ENCODE peak calls at places on chromosomes 3 and 15, in eight cellular contexts. W is MCF 10A, U is progenitor cell of endocrine pancreas, M is Caco-2, V is neural crest cell, T is cardiac muscle cell, C is uterus, O is HFF-Myc. K is an unnamed sample.

GRCh38 chr15:98698792-98699191 is 50.5 kb downstream of the IGF1R start:
- DNase-seq in W (no peak), U (no peak), M (no peak), V (no peak), T (no peak), C (no peak), O (no peak), K (no peak)

GRCh38 chr3:125280966-125281365 is 68.4 kb upstream of the SLC12A8 start:
- DNase-seq in W (peak), U (no peak), M (no peak), V (no peak), T (no peak), C (no peak), O (peak), K (no peak)

GRCh38 chr15:57572463-57572862 is 19.2 kb upstream of the MYZAP start:
- DNase-seq in W (no peak), U (no peak), M (no peak), V (no peak), T (no peak), C (no peak), O (peak), K (no peak)

GRCh38 chr15:88450125-88450798 is 16.9 kb downstream of the MRPL46 start:
- DNase-seq in W (peak), U (peak), M (peak), V (peak), T (peak), C (peak), O (no peak), K (peak)

GRCh38 chr3:149933008-149933407 is 37.7 kb downstream of the PFN2 start:
- DNase-seq in W (no peak), U (no peak), M (no peak), V (no peak), T (no peak), C (no peak), O (no peak), K (no peak)

GRCh38 chr15:60673918-60674558 is 195.1 kb upstream of the ICE2 start:
- DNase-seq in W (peak), U (no peak), M (no peak), V (no peak), T (no peak), C (peak), O (peak), K (no peak)

GRCh38 chr15:79644091-79644490 is 212.0 kb downstream of the MINAR1 start:
- DNase-seq in W (peak), U (no peak), M (no peak), V (no peak), T (no peak), C (no peak), O (peak), K (no peak)

GRCh38 chr15:100781061-100781960 is 98.3 kb upstream of the ALDH1A3 start:
- DNase-seq in W (no peak), U (peak), M (peak), V (no peak), T (no peak), C (no peak), O (no peak), K (no peak)

GRCh38 chr3:56314842-56315241 is 153.4 kb downstream of the ERC2 start:
- DNase-seq in W (peak), U (no peak), M (no peak), V (no peak), T (peak), C (no peak), O (peak), K (no peak)

GRCh38 chr3:45719761-45720487 is 30.7 kb downstream of the SACM1L start:
- DNase-seq in W (no peak), U (no peak), M (no peak), V (no peak), T (no peak), C (no peak), O (no peak), K (no peak)

GRCh38 chr3:13348671-13349396 is 71.3 kb downstream of the NUP210 start:
- DNase-seq in W (no peak), U (no peak), M (no peak), V (no peak), T (no peak), C (no peak), O (peak), K (no peak)

GRCh38 chr15:47945869-47946666 is 174.7 kb upstream of the SLC24A5 start:
- DNase-seq in W (no peak), U (no peak), M (no peak), V (no peak), T (peak), C (no peak), O (no peak), K (no peak)

GRCh38 chr15:101255615-101256350 is 3.9 kb upstream of the CHSY1 start:
- DNase-seq in W (no peak), U (no peak), M (no peak), V (no peak), T (peak), C (no peak), O (no peak), K (no peak)

GRCh38 chr3:161854232-161854771 is 357.7 kb downstream of the OTOL1 start:
- DNase-seq in W (peak), U (no peak), M (peak), V (peak), T (peak), C (no peak), O (peak), K (peak)

GRCh38 chr3:52844290-52844985 is 9.6 kb upstream of the MUSTN1 start:
- DNase-seq in W (no peak), U (no peak), M (no peak), V (no peak), T (no peak), C (no peak), O (no peak), K (no peak)

DNA sequence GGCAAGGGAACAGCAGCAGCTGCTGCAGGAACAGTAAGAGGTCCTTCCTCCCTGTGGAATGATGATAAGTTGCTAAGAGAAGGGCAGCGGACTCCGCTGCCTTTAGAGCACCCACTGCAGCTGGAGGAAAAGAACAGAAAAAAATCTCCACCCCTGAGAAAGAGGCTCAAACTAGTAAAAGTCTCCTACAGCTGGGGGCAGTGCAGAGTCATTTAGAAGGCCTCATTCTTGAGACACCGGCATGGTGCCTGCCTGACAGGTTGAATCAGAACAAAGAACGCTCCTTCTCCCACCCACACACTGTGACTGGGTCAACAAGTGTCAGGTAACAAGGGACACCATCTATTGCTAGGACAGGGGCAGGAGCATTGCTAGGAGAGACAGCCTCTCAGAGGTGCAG is 188.4 kb downstream of the ABHD5 start:
- DNase-seq in W (peak), U (peak), M (peak), V (no peak), T (peak), C (no peak), O (no peak), K (no peak)
- TF ChIP-seq CTCF in W (peak), U (peak), M (peak), V (peak), T (peak), C (no peak), O (peak), K (no peak)

GRCh38 chr15:43975750-43976149 is 148.9 kb downstream of the WDR76 start:
- DNase-seq in W (no peak), U (no peak), M (no peak), V (no peak), T (peak), C (no peak), O (no peak), K (no peak)

GRCh38 chr15:43974852-43975251 is 148.1 kb downstream of the WDR76 start:
- DNase-seq in W (no peak), U (no peak), M (no peak), V (no peak), T (no peak), C (no peak), O (no peak), K (no peak)

GRCh38 chr15:43975326-43975725 is 148.5 kb downstream of the WDR76 start:
- DNase-seq in W (no peak), U (no peak), M (no peak), V (no peak), T (no peak), C (no peak), O (no peak), K (no peak)

DNA sequence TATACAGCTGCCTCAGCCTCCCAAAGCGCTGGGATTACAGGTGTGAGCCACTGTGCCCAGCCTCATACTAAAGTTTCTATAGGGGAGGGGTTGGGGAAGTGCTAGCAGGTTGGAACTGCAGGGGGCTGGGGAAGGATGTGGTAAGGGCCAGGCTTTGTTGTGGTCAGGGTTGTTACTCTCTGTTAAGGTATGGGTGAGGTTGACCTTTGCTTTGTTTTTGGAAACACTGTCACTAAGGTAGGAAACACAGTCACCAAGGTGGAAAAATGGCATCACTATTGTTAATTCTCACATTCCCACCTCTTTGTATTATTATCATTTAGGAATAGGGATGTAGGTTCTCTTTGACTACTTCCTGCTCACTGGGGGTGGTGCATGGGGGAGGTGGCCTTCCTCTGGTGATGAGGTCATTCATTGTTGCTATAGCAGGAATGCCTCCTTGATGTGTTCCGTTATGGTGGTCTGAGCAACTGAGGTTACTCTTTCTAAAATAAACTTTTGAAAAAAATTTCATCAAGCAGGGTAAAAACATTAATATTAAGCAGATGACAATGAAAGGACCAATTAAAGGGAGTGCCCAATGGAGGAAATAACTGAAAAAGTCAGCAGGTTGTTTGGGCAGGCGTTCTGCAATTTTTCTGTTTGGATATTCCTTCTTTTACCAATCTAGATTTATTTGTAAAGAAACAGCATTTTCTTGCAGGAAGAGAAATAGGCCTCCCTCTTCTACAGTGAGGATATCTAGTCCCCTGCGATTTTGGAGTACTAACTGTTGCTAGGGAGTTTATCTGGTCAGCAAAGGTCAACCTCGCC is 150.5 kb downstream of the WDR76 start:
- DNase-seq in W (no peak), U (no peak), M (no peak), V (no peak), T (no peak), C (no peak), O (no peak), K (no peak)
- TF ChIP-seq CTCF in W (no peak), U (no peak), M (no peak), V (no peak), T (no peak), C (no peak), O (no peak), K (no peak)

GRCh38 chr3:37447732-37448131 is 273.4 kb upstream of the LRRFIP2 start:
- DNase-seq in W (no peak), U (no peak), M (no peak), V (no peak), T (no peak), C (no peak), O (no peak), K (no peak)
- TF ChIP-seq CTCF in W (no peak), U (no peak), M (no peak), V (no peak), T (no peak), C (no peak), O (no peak), K (no peak)

GRCh38 chr3:171963546-171963945 is 75.8 kb upstream of the FNDC3B start:
- DNase-seq in W (no peak), U (no peak), M (no peak), V (no peak), T (no peak), C (no peak), O (no peak), K (no peak)
- TF ChIP-seq CTCF in W (no peak), U (no peak), M (no peak), V (no peak), T (no peak), C (no peak), O (no peak), K (no peak)

DNA sequence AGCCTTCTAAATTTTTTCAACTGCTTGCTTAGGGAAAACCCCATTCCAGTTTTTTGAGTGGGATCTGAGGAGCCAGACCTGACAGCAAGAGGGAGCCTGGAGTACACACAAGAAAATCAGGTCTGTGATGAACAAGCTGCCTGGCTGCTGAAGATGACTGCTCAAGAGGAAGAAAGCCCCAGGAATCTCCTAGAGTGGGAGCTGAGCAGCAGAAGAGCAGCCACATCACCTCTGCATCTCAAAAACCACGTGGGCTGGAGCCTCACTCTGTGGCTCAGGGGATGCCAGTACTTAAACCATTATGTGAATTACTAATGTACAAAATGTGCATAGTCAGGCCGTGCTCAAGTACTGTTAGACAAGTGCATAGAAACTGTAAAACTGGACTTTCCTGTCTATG is 52.4 kb downstream of the SLC9A9 start:
- DNase-seq in W (no peak), U (no peak), M (no peak), V (no peak), T (no peak), C (no peak), O (no peak), K (no peak)
- TF ChIP-seq CTCF in W (no peak), U (no peak), M (no peak), V (no peak), T (no peak), C (peak), O (no peak), K (no peak)

GRCh38 chr3:101383156-101383575 is 62.8 kb upstream of the IMPG2 start:
- DNase-seq in W (no peak), U (no peak), M (no peak), V (no peak), T (peak), C (no peak), O (peak), K (peak)

GRCh38 chr3:101384426-101384825 is 64.1 kb upstream of the IMPG2 start:
- DNase-seq in W (no peak), U (no peak), M (no peak), V (no peak), T (no peak), C (no peak), O (no peak), K (no peak)

GRCh38 chr3:101379695-101380376 is 59.5 kb upstream of the IMPG2 start:
- DNase-seq in W (no peak), U (no peak), M (no peak), V (no peak), T (no peak), C (no peak), O (no peak), K (no peak)

GRCh38 chr3:101383656-101384055 is 63.3 kb upstream of the IMPG2 start:
- DNase-seq in W (no peak), U (no peak), M (no peak), V (no peak), T (no peak), C (no peak), O (no peak), K (no peak)

DNA sequence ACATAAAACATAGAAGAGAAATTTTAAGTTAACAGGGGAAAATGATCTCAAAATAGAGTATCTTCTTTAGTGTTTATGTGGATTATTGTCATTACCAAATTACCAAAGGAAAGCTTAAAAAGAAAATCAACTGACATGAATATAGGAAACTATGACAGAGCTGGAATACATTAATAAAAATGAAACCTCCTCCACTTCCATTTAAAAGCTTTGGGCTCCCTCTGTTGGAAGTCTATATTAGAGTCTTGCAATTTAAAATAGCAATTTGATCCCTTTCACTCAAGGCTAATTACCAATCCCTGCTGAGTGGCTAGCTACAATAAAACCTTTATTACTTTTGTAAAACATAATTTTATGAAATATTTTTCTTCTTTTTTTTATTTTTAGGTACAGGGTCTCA is 61.4 kb upstream of the IMPG2 start:
- DNase-seq in W (peak), U (no peak), M (no peak), V (no peak), T (peak), C (no peak), O (peak), K (no peak)
- TF ChIP-seq CTCF in W (peak), U (peak), M (peak), V (peak), T (peak), C (peak), O (peak), K (no peak)

DNA sequence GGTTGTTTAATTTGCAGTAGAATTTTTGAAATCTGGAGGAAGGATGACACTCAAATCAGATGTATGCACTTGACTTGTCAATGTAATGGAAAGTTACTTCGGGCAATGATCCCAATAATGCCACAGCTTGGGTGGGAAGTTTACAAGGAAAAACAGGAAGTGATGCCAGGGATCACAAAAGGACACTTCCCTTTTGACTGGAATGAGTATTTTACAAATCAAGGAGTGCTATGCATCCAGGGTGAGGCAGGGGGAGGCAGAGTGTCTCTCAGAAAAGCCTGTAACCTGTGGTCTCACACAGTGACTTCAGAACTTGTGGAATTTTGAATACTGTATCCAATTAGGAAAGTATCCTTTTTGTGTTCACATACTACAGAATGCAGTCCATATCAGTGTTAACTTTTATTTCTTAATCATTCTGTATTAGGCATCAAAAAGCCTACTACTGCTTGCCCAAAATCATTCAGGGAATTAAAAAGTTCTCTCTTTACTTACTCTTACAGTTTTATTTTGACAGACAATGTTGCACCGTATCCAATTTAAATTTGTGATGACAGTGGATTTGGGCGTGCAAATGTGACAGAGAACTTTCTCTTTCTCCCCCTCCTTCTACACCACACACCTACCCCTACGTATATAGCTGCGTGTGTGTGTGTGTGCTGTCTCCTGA is 445.1 kb downstream of the MECOM start:
- DNase-seq in W (peak), U (no peak), M (peak), V (peak), T (peak), C (peak), O (peak), K (peak)
- TF ChIP-seq CTCF in W (peak), U (peak), M (peak), V (peak), T (peak), C (peak), O (peak), K (peak)

K was measured in glutamatergic neuron.